ENCODE peak calls at places on chromosomes 2 and 18, in five cellular contexts. I is pulmonary artery endothelial cell, Q is neural progenitor cell, T is renal cortical epithelial cell, Z is right cardiac atrium. C is an unnamed sample.

GRCh38 chr2:149119358-149119757 is 80.9 kb downstream of the LYPD6B start:
- DNase-seq in Q (no peak), I (no peak), Z (no peak), T (no peak), C (no peak)

GRCh38 chr2:112033600-112033999 is 21.5 kb upstream of the TMEM87B start:
- DNase-seq in Z (no peak), Q (no peak), T (peak), I (no peak), C (peak)

GRCh38 chr2:26534865-26535662 is 57.1 kb upstream of the OTOF start:
- DNase-seq in I (no peak), Z (no peak), Q (no peak), T (no peak), C (no peak)

GRCh38 chr2:183950673-183951072 is 647.7 kb upstream of the ZNF804A start:
- DNase-seq in T (no peak), Q (no peak), I (no peak), Z (no peak), C (no peak)

GRCh38 chr2:230866704-230867561 is 2.2 kb downstream of the ITM2C start:
- DNase-seq in Q (peak), T (peak), Z (no peak), I (no peak), C (peak)

GRCh38 chr2:56034258-56034657 is 110.7 kb upstream of the EFEMP1 start:
- DNase-seq in I (no peak), Q (no peak), Z (no peak), T (no peak), C (no peak)

GRCh38 chr18:11178951-11179549 is 29.7 kb upstream of the PIEZO2 start:
- DNase-seq in T (no peak), I (no peak), Z (peak), Q (no peak), C (no peak)

GRCh38 chr2:206433686-206434085 is 9.6 kb upstream of the ADAM23 start:
- DNase-seq in Z (no peak), Q (no peak), T (no peak), I (no peak), C (no peak)

GRCh38 chr2:169709970-169710369 is 15.7 kb downstream of the PHOSPHO2 start:
- DNase-seq in Z (no peak), T (no peak), Q (no peak), I (no peak), C (no peak)

GRCh38 chr2:150426724-150427123 is 60.7 kb downstream of the RND3 start:
- DNase-seq in T (no peak), Q (no peak), Z (no peak), I (no peak), C (no peak)

GRCh38 chr2:205852457-205852856 is 170.2 kb downstream of the NRP2 start:
- DNase-seq in Q (no peak), I (no peak), Z (no peak), T (peak), C (no peak)

GRCh38 chr18:79517322-79517721 is 121.6 kb downstream of the NFATC1 start:
- DNase-seq in T (no peak), I (no peak), Z (no peak), Q (no peak), C (no peak)

GRCh38 chr2:85273732-85274731 is 53.8 kb downstream of the TGOLN2 start:
- DNase-seq in Q (no peak), I (no peak), T (no peak), Z (no peak), C (no peak)

GRCh38 chr2:68556384-68556783 is 87.0 kb upstream of the PROKR1 start:
- DNase-seq in I (no peak), T (peak), Z (no peak), Q (no peak), C (no peak)

GRCh38 chr18:3848316-3848715 is 398.3 kb downstream of the TGIF1 start:
- DNase-seq in Q (no peak), T (peak), Z (no peak), I (no peak), C (no peak)

GRCh38 chr2:211744379-211744778 is 794.2 kb downstream of the ERBB4 start:
- DNase-seq in T (no peak), I (no peak), Q (peak), Z (no peak), C (no peak)

GRCh38 chr18:31042068-31042390 is 513 bp downstream of the DSC3 start:
- DNase-seq in Q (no peak), T (no peak), Z (no peak), I (no peak), C (no peak)

GRCh38 chr2:151111599-151112278 is 149.9 kb downstream of the RBM43 start:
- DNase-seq in Z (no peak), T (peak), I (no peak), Q (no peak), C (peak)

GRCh38 chr2:196170681-196171247 is 614 bp downstream of the STK17B start:
- DNase-seq in T (peak), Q (peak), I (no peak), Z (peak), C (no peak)

GRCh38 chr2:214492152-214492551 is 81.3 kb downstream of the VWC2L start:
- DNase-seq in Q (no peak), Z (no peak), I (no peak), T (peak), C (no peak)

GRCh38 chr2:121887513-121888188 is 132.2 kb downstream of the TSN start:
- DNase-seq in I (no peak), Q (no peak), Z (no peak), T (no peak), C (no peak)

GRCh38 chr2:20509766-20510490 is 63.1 kb downstream of the RHOB start:
- DNase-seq in T (peak), Z (no peak), I (no peak), Q (peak), C (peak)

GRCh38 chr2:179344280-179344961 is 79.8 kb upstream of the SESTD1 start:
- DNase-seq in Q (no peak), Z (no peak), T (peak), I (no peak), C (no peak)

GRCh38 chr2:120509991-120510735 is 164.2 kb downstream of the INHBB start:
- DNase-seq in Q (no peak), T (no peak), I (no peak), Z (no peak), C (no peak)

GRCh38 chr2:192645811-192646598 is 451.3 kb upstream of the TMEFF2 start:
- DNase-seq in Q (no peak), Z (no peak), T (peak), I (no peak), C (peak)

GRCh38 chr2:242064364-242065250 is 195.1 kb downstream of the RTP5 start:
- DNase-seq in T (no peak), Z (no peak), Q (no peak), I (no peak), C (no peak)

GRCh38 chr18:75638597-75639467 is 211.3 kb upstream of the SMIM21 start:
- DNase-seq in I (no peak), T (no peak), Q (peak), Z (peak), C (no peak)

GRCh38 chr2:147449323-147450080 is 395.3 kb upstream of the ACVR2A start:
- DNase-seq in T (peak), I (no peak), Z (no peak), Q (peak), C (no peak)

GRCh38 chr2:61055557-61055956 is 10.1 kb upstream of the SANBR start:
- DNase-seq in Z (no peak), T (no peak), I (no peak), Q (no peak), C (no peak)

GRCh38 chr18:79610461-79611039 is 69.1 kb upstream of the CTDP1 start:
- DNase-seq in I (no peak), T (no peak), Q (no peak), Z (peak), C (no peak)

GRCh38 chr2:1132328-1132964 is 181.8 kb downstream of the SNTG2 start:
- DNase-seq in Z (no peak), T (peak), I (no peak), Q (no peak), C (peak)